ENCODE peak calls at places on chromosomes 13 and 19, in nine cellular contexts. Y is GM10248, M is fibroblast of mammary gland, L is foreskin fibroblast, Q is stomach, O is lower leg skin, T is left lung, U is heart right ventricle, G is WTC11. W is an unnamed sample.

GRCh38 chr13:72542241-72542640 is 185.2 kb downstream of the MZT1 start:
- DNase-seq in Y (no peak), M (no peak), L (no peak), Q (no peak), O (no peak), T (no peak), U (no peak), G (no peak), W (no peak)

GRCh38 chr13:21538753-21539152 is 65.2 kb downstream of the MICU2 start:
- DNase-seq in Y (no peak), M (no peak), L (no peak), Q (no peak), O (no peak), T (no peak), U (no peak), G (no peak), W (no peak)

GRCh38 chr13:25335856-25336255 is 34.4 kb downstream of the NUP58 start:
- DNase-seq in Y (no peak), M (peak), L (no peak), Q (no peak), O (no peak), T (no peak), U (no peak), G (no peak), W (no peak)

GRCh38 chr13:47945738-47946137 is 55.3 kb downstream of the SUCLA2 start:
- DNase-seq in Y (no peak), M (peak), L (no peak), Q (no peak), O (no peak), T (no peak), U (no peak), G (no peak), W (no peak)

GRCh38 chr13:113564331-113565023 is 20.1 kb upstream of the TFDP1 start:
- DNase-seq in Y (no peak), M (no peak), L (no peak), Q (peak), O (peak), T (peak), U (no peak), G (no peak), W (no peak)

GRCh38 chr13:105774739-105775460 is 760.6 kb downstream of the EFNB2 start:
- DNase-seq in Y (no peak), M (no peak), L (no peak), Q (no peak), O (no peak), T (no peak), U (no peak), G (no peak), W (no peak)

GRCh38 chr19:53978975-53979801 is 12.2 kb upstream of the CACNG6 start:
- DNase-seq in Y (no peak), M (no peak), L (no peak), Q (no peak), O (no peak), T (no peak), U (no peak), G (no peak), W (no peak)

GRCh38 chr13:109323338-109323737 is 463.0 kb downstream of the IRS2 start:
- DNase-seq in Y (no peak), M (no peak), L (no peak), Q (no peak), O (no peak), T (no peak), U (no peak), G (no peak), W (no peak)

GRCh38 chr19:41871573-41872383 is 5.3 kb upstream of the CD79A start:
- DNase-seq in Y (peak), M (no peak), L (no peak), Q (no peak), O (no peak), T (no peak), U (peak), G (no peak), W (no peak)

GRCh38 chr19:17737690-17738153 is 13.6 kb upstream of the FCHO1 start:
- DNase-seq in Y (no peak), M (no peak), L (no peak), Q (no peak), O (no peak), T (no peak), U (no peak), G (no peak), W (no peak)

GRCh38 chr13:75418997-75419396 is 63.0 kb downstream of the TBC1D4 start:
- DNase-seq in Y (no peak), M (peak), L (no peak), Q (no peak), O (no peak), T (no peak), U (no peak), G (no peak), W (no peak)

GRCh38 chr13:45340422-45341033 is 455 bp downstream of the TPT1 start:
- DNase-seq in Y (peak), M (peak), L (peak), Q (peak), O (peak), T (peak), U (peak), G (peak), W (peak)

GRCh38 chr13:51269039-51269438 is 46.8 kb downstream of the FAM124A start:
- DNase-seq in Y (no peak), M (peak), L (peak), Q (no peak), O (no peak), T (no peak), U (no peak), G (no peak), W (no peak)

GRCh38 chr19:952680-953500 is 27.1 kb downstream of the ARID3A start:
- DNase-seq in Y (no peak), M (no peak), L (no peak), Q (no peak), O (no peak), T (peak), U (no peak), G (no peak), W (no peak)

GRCh38 chr13:30165791-30166190 is 141.6 kb downstream of the KATNAL1 start:
- DNase-seq in Y (no peak), M (peak), L (no peak), Q (no peak), O (no peak), T (no peak), U (no peak), G (no peak), W (no peak)

GRCh38 chr19:1933942-1934341 is 7.0 kb upstream of the CSNK1G2 start:
- DNase-seq in Y (no peak), M (no peak), L (no peak), Q (no peak), O (no peak), T (no peak), U (no peak), G (no peak), W (no peak)

GRCh38 chr13:20415694-20416107 is 110.0 kb downstream of the CRYL1 start:
- DNase-seq in Y (no peak), M (no peak), L (no peak), Q (no peak), O (no peak), T (no peak), U (no peak), G (no peak), W (no peak)

GRCh38 chr13:100156786-100157185 is 67.9 kb downstream of the PCCA start:
- DNase-seq in Y (no peak), M (no peak), L (no peak), Q (no peak), O (no peak), T (no peak), U (no peak), G (no peak), W (no peak)

GRCh38 chr19:43439183-43440063 is 24.7 kb downstream of the TEX101 start:
- DNase-seq in Y (no peak), M (peak), L (no peak), Q (no peak), O (no peak), T (no peak), U (peak), G (no peak), W (no peak)

GRCh38 chr19:39865186-39865585 is 19.0 kb upstream of the FBL start:
- DNase-seq in Y (no peak), M (no peak), L (no peak), Q (no peak), O (no peak), T (no peak), U (no peak), G (no peak), W (no peak)

GRCh38 chr19:11422163-11423068 is 3.3 kb upstream of the RGL3 start:
- DNase-seq in Y (peak), M (peak), L (peak), Q (peak), O (peak), T (peak), U (peak), G (peak), W (peak)

GRCh38 chr13:25330541-25330940 is 29.1 kb downstream of the NUP58 start:
- DNase-seq in Y (no peak), M (no peak), L (no peak), Q (no peak), O (no peak), T (no peak), U (no peak), G (no peak), W (no peak)

GRCh38 chr13:42754801-42755513 is 26.4 kb upstream of the FAM216B start:
- DNase-seq in Y (no peak), M (no peak), L (no peak), Q (no peak), O (no peak), T (no peak), U (no peak), G (no peak), W (no peak)

GRCh38 chr19:34499155-34499834 is 17.7 kb downstream of the WTIP start:
- DNase-seq in Y (no peak), M (no peak), L (no peak), Q (no peak), O (no peak), T (no peak), U (no peak), G (peak), W (no peak)

GRCh38 chr13:76808927-76809326 is 77.3 kb downstream of the KCTD12 start:
- DNase-seq in Y (no peak), M (peak), L (no peak), Q (no peak), O (no peak), T (no peak), U (no peak), G (no peak), W (no peak)

GRCh38 chr13:87671824-87672603 is 843 bp downstream of the SLITRK5 start:
- DNase-seq in Y (peak), M (no peak), L (no peak), Q (no peak), O (no peak), T (peak), U (no peak), G (peak), W (no peak)

GRCh38 chr19:35154535-35155406 is at the start of gene FXYD5:
- DNase-seq in Y (peak), M (peak), L (peak), Q (peak), O (peak), T (peak), U (peak), G (peak), W (peak)

GRCh38 chr13:74205313-74205690 is 71.1 kb upstream of the KLF12 start:
- DNase-seq in Y (no peak), M (no peak), L (no peak), Q (no peak), O (no peak), T (no peak), U (no peak), G (no peak), W (no peak)

GRCh38 chr19:3670796-3671679 is 29.2 kb downstream of the PIP5K1C start:
- DNase-seq in Y (peak), M (peak), L (peak), Q (peak), O (peak), T (peak), U (peak), G (no peak), W (peak)

GRCh38 chr13:110706570-110707378 is 858 bp upstream of the CARS2 start:
- DNase-seq in Y (no peak), M (no peak), L (no peak), Q (no peak), O (no peak), T (no peak), U (no peak), G (no peak), W (no peak)
- TF ChIP-seq CTCF in Y (no peak), M (no peak), L (no peak), Q (no peak), O (no peak), T (no peak), U (no peak), G (no peak), W (no peak)

GRCh38 chr19:19514881-19515763 is at the start of gene TSSK6:
- DNase-seq in Y (no peak), M (peak), L (no peak), Q (no peak), O (no peak), T (peak), U (no peak), G (no peak), W (no peak)
- TF ChIP-seq CTCF in Y (no peak), M (peak), L (peak), Q (no peak), O (no peak), T (no peak), U (no peak), G (no peak), W (no peak)

GRCh38 chr19:48069435-48069834 is 25.6 kb upstream of the CABP5 start:
- DNase-seq in Y (no peak), M (no peak), L (no peak), Q (no peak), O (no peak), T (no peak), U (no peak), G (peak), W (no peak)
- TF ChIP-seq CTCF in Y (no peak), M (no peak), L (peak), Q (no peak), O (no peak), T (no peak), U (no peak), G (no peak), W (no peak)

GRCh38 chr19:55468054-55468393 is 3.5 kb upstream of the C19orf85 start:
- DNase-seq in Y (no peak), M (no peak), L (no peak), Q (no peak), O (no peak), T (no peak), U (no peak), G (no peak), W (no peak)
- TF ChIP-seq CTCF in Y (no peak), M (no peak), L (no peak), Q (no peak), O (peak), T (no peak), U (no peak), G (no peak), W (peak)